ENCODE peak calls at places on chromosomes 2 and 18, in nine cellular contexts. D is adipocyte; V is activated T-cell treated with anti-CD3 and anti-CD28 coated beads, Interleukin-2, amount 50 U/mL, for 48 hours; K is GM04504; H is foreskin fibroblast; E is activated effector memory CD4-positive, alpha-beta T cell treated with Interleukin-2 at 50 U/mL for 16 hours; C is neural progenitor cell; U is DMS53; Z is AG08396. M is an unnamed sample.

GRCh38 chr18:35378206-35378795 is 1.2 kb upstream of the ZNF396 start:
- DNase-seq in D (peak), V (no peak), K (no peak), H (peak), E (no peak), C (no peak), U (no peak), Z (peak), M (no peak)

GRCh38 chr18:55401275-55401620 is 186.7 kb downstream of the TCF4 start:
- DNase-seq in D (no peak), V (no peak), K (no peak), H (no peak), E (no peak), C (no peak), U (no peak), Z (no peak), M (no peak)

GRCh38 chr2:190626656-190627055 is 22.2 kb upstream of the NAB1 start:
- DNase-seq in D (no peak), V (no peak), K (no peak), H (no peak), E (no peak), C (no peak), U (no peak), Z (no peak), M (no peak)

GRCh38 chr2:176130153-176130916 is 830 bp downstream of the HOXD8 start:
- DNase-seq in D (peak), V (peak), K (no peak), H (peak), E (no peak), C (peak), U (peak), Z (no peak), M (no peak)

GRCh38 chr2:239465017-239466001 is 64.5 kb upstream of the HDAC4 start:
- DNase-seq in D (peak), V (no peak), K (no peak), H (peak), E (no peak), C (no peak), U (peak), Z (peak), M (peak)

GRCh38 chr18:46892842-46893241 is 24.5 kb downstream of the PIAS2 start:
- DNase-seq in D (no peak), V (no peak), K (no peak), H (no peak), E (no peak), C (no peak), U (no peak), Z (no peak), M (no peak)

GRCh38 chr2:237072067-237072931 is 13.4 kb upstream of the COPS8 start:
- DNase-seq in D (peak), V (peak), K (peak), H (no peak), E (peak), C (peak), U (peak), Z (peak), M (no peak)

GRCh38 chr2:64359176-64359891 is 94.6 kb upstream of the LGALSL start:
- DNase-seq in D (no peak), V (no peak), K (no peak), H (no peak), E (no peak), C (no peak), U (no peak), Z (no peak), M (no peak)

GRCh38 chr2:240348522-240348921 is 86.9 kb upstream of the GPC1 start:
- DNase-seq in D (no peak), V (no peak), K (no peak), H (no peak), E (no peak), C (no peak), U (no peak), Z (no peak), M (no peak)

GRCh38 chr18:49842656-49843055 is 29.3 kb upstream of the ACAA2 start:
- DNase-seq in D (no peak), V (no peak), K (no peak), H (no peak), E (no peak), C (no peak), U (no peak), Z (no peak), M (no peak)

GRCh38 chr18:686339-687111 is 25.9 kb downstream of the ENOSF1 start:
- DNase-seq in D (no peak), V (no peak), K (no peak), H (no peak), E (no peak), C (peak), U (no peak), Z (no peak), M (no peak)

GRCh38 chr2:128769457-128770142 is 450.9 kb upstream of the HS6ST1 start:
- DNase-seq in D (no peak), V (no peak), K (no peak), H (no peak), E (no peak), C (no peak), U (no peak), Z (no peak), M (no peak)

GRCh38 chr18:80158365-80158764 is 49.3 kb downstream of the ADNP2 start:
- DNase-seq in D (no peak), V (no peak), K (no peak), H (no peak), E (no peak), C (no peak), U (no peak), Z (no peak), M (no peak)

GRCh38 chr2:219419331-219420197 is 1.4 kb downstream of the DES start:
- DNase-seq in D (no peak), V (no peak), K (no peak), H (no peak), E (no peak), C (no peak), U (no peak), Z (no peak), M (no peak)

GRCh38 chr2:210676067-210676466 is 119.7 kb downstream of the CPS1 start:
- DNase-seq in D (no peak), V (no peak), K (no peak), H (no peak), E (no peak), C (no peak), U (no peak), Z (no peak), M (no peak)

GRCh38 chr18:72232611-72233010 is 311.5 kb downstream of the CBLN2 start:
- DNase-seq in D (no peak), V (no peak), K (no peak), H (no peak), E (no peak), C (no peak), U (no peak), Z (no peak), M (no peak)

GRCh38 chr2:39379643-39380524 is 57.2 kb downstream of the MAP4K3 start:
- DNase-seq in D (peak), V (no peak), K (peak), H (peak), E (no peak), C (peak), U (peak), Z (peak), M (peak)

GRCh38 chr2:74991977-74992376 is 33.5 kb downstream of the POLE4 start:
- DNase-seq in D (no peak), V (no peak), K (peak), H (peak), E (no peak), C (no peak), U (no peak), Z (peak), M (no peak)

GRCh38 chr2:240603081-240603835 is 16.7 kb downstream of the CAPN10 start:
- DNase-seq in D (no peak), V (no peak), K (no peak), H (no peak), E (no peak), C (no peak), U (no peak), Z (no peak), M (no peak)

GRCh38 chr2:226721541-226721940 is 78.1 kb downstream of the IRS1 start:
- DNase-seq in D (peak), V (no peak), K (no peak), H (no peak), E (no peak), C (no peak), U (no peak), Z (no peak), M (no peak)

GRCh38 chr2:132438650-132439030 is 22.0 kb downstream of the GPR39 start:
- DNase-seq in D (peak), V (no peak), K (peak), H (peak), E (no peak), C (no peak), U (peak), Z (peak), M (no peak)

GRCh38 chr2:10331033-10331701 is 28.5 kb downstream of the HPCAL1 start:
- DNase-seq in D (no peak), V (peak), K (no peak), H (no peak), E (peak), C (no peak), U (no peak), Z (no peak), M (no peak)